ENCODE peak calls at places on chromosomes 16 and 17, in five cellular contexts. One of them, this sample, is unnamed.

GRCh38 chr16:83561876-83562275 is 245.9 kb upstream of the HSBP1 start:
- DNase-seq in iris pigment epithelial cell: peak; percentile 37
- DNase-seq in effector CD4-positive, alpha-beta T cell: no peak
- DNase-seq in activated CD8-positive, alpha-beta memory T cell treated with anti-CD3 and anti-CD28 coated beads for 4 hours: no peak
- DNase-seq in tibial artery: no peak
- DNase-seq in this sample: peak; percentile 31

GRCh38 chr17:20120835-20121234 is 111.7 kb downstream of the SPECC1 start:
- DNase-seq in iris pigment epithelial cell: no peak
- DNase-seq in effector CD4-positive, alpha-beta T cell: no peak
- DNase-seq in activated CD8-positive, alpha-beta memory T cell treated with anti-CD3 and anti-CD28 coated beads for 4 hours: no peak
- DNase-seq in tibial artery: no peak
- DNase-seq in this sample: no peak

GRCh38 chr17:45063198-45063597 is 2.1 kb downstream of the NMT1 start:
- DNase-seq in iris pigment epithelial cell: no peak
- DNase-seq in effector CD4-positive, alpha-beta T cell: no peak
- DNase-seq in activated CD8-positive, alpha-beta memory T cell treated with anti-CD3 and anti-CD28 coated beads for 4 hours: no peak
- DNase-seq in tibial artery: no peak
- DNase-seq in this sample: no peak

GRCh38 chr16:29806096-29806579 is at the start of gene MAZ:
- DNase-seq in iris pigment epithelial cell: no peak
- DNase-seq in effector CD4-positive, alpha-beta T cell: peak; percentile 68
- DNase-seq in activated CD8-positive, alpha-beta memory T cell treated with anti-CD3 and anti-CD28 coated beads for 4 hours: no peak
- DNase-seq in tibial artery: no peak
- DNase-seq in this sample: no peak

GRCh38 chr17:10809605-10810004 is 5.7 kb upstream of the TMEM238L start:
- DNase-seq in iris pigment epithelial cell: no peak
- DNase-seq in effector CD4-positive, alpha-beta T cell: no peak
- DNase-seq in activated CD8-positive, alpha-beta memory T cell treated with anti-CD3 and anti-CD28 coated beads for 4 hours: no peak
- DNase-seq in tibial artery: no peak
- DNase-seq in this sample: no peak

GRCh38 chr16:88722784-88723506 is 16.6 kb downstream of the CTU2 start:
- DNase-seq in iris pigment epithelial cell: no peak
- DNase-seq in effector CD4-positive, alpha-beta T cell: no peak
- DNase-seq in activated CD8-positive, alpha-beta memory T cell treated with anti-CD3 and anti-CD28 coated beads for 4 hours: no peak
- DNase-seq in tibial artery: no peak
- DNase-seq in this sample: no peak

GRCh38 chr16:55499281-55499680 is 9.6 kb upstream of the LPCAT2 start:
- DNase-seq in iris pigment epithelial cell: no peak
- DNase-seq in effector CD4-positive, alpha-beta T cell: no peak
- DNase-seq in activated CD8-positive, alpha-beta memory T cell treated with anti-CD3 and anti-CD28 coated beads for 4 hours: no peak
- DNase-seq in tibial artery: no peak
- DNase-seq in this sample: no peak

GRCh38 chr16:87056083-87056482 is 261.1 kb downstream of the C16orf95 start:
- DNase-seq in iris pigment epithelial cell: peak; percentile 39
- DNase-seq in effector CD4-positive, alpha-beta T cell: no peak
- DNase-seq in activated CD8-positive, alpha-beta memory T cell treated with anti-CD3 and anti-CD28 coated beads for 4 hours: no peak
- DNase-seq in tibial artery: peak; percentile 56
- DNase-seq in this sample: peak; percentile 48

GRCh38 chr16:16083421-16084156 is 134.2 kb downstream of the ABCC1 start:
- DNase-seq in iris pigment epithelial cell: peak; percentile 35
- DNase-seq in effector CD4-positive, alpha-beta T cell: no peak
- DNase-seq in activated CD8-positive, alpha-beta memory T cell treated with anti-CD3 and anti-CD28 coated beads for 4 hours: no peak
- DNase-seq in tibial artery: no peak
- DNase-seq in this sample: no peak

GRCh38 chr16:63921737-63922136 is 1200.1 kb downstream of the CDH11 start:
- DNase-seq in iris pigment epithelial cell: no peak
- DNase-seq in effector CD4-positive, alpha-beta T cell: no peak
- DNase-seq in activated CD8-positive, alpha-beta memory T cell treated with anti-CD3 and anti-CD28 coated beads for 4 hours: no peak
- DNase-seq in tibial artery: no peak
- DNase-seq in this sample: no peak

GRCh38 chr16:19288872-19289799 is 3.6 kb downstream of the CLEC19A start:
- DNase-seq in iris pigment epithelial cell: no peak
- DNase-seq in effector CD4-positive, alpha-beta T cell: no peak
- DNase-seq in activated CD8-positive, alpha-beta memory T cell treated with anti-CD3 and anti-CD28 coated beads for 4 hours: no peak
- DNase-seq in tibial artery: no peak
- DNase-seq in this sample: no peak

GRCh38 chr16:30923554-30924085 is at the start of gene FBXL19:
- DNase-seq in iris pigment epithelial cell: no peak
- DNase-seq in effector CD4-positive, alpha-beta T cell: no peak
- DNase-seq in activated CD8-positive, alpha-beta memory T cell treated with anti-CD3 and anti-CD28 coated beads for 4 hours: no peak
- DNase-seq in tibial artery: peak; percentile 77
- DNase-seq in this sample: no peak

GRCh38 chr17:1697681-1698080 is 12.5 kb downstream of the TLCD2 start:
- DNase-seq in iris pigment epithelial cell: no peak
- DNase-seq in effector CD4-positive, alpha-beta T cell: no peak
- DNase-seq in activated CD8-positive, alpha-beta memory T cell treated with anti-CD3 and anti-CD28 coated beads for 4 hours: no peak
- DNase-seq in tibial artery: no peak
- DNase-seq in this sample: no peak

GRCh38 chr16:81902025-81902424 is 109.2 kb downstream of the SDR42E1 start:
- DNase-seq in iris pigment epithelial cell: peak; percentile 54
- DNase-seq in effector CD4-positive, alpha-beta T cell: no peak
- DNase-seq in activated CD8-positive, alpha-beta memory T cell treated with anti-CD3 and anti-CD28 coated beads for 4 hours: no peak
- DNase-seq in tibial artery: no peak
- DNase-seq in this sample: peak; percentile 98

GRCh38 chr16:1171001-1171400 is 18.1 kb downstream of the CACNA1H start:
- DNase-seq in iris pigment epithelial cell: no peak
- DNase-seq in effector CD4-positive, alpha-beta T cell: no peak
- DNase-seq in activated CD8-positive, alpha-beta memory T cell treated with anti-CD3 and anti-CD28 coated beads for 4 hours: no peak
- DNase-seq in tibial artery: no peak
- DNase-seq in this sample: no peak

GRCh38 chr16:30774367-30775130 is 12.4 kb downstream of the RNF40 start:
- DNase-seq in iris pigment epithelial cell: no peak
- DNase-seq in effector CD4-positive, alpha-beta T cell: no peak
- DNase-seq in activated CD8-positive, alpha-beta memory T cell treated with anti-CD3 and anti-CD28 coated beads for 4 hours: no peak
- DNase-seq in tibial artery: no peak
- DNase-seq in this sample: no peak

GRCh38 chr17:82962163-82962720 is 117.2 kb upstream of the METRNL start:
- DNase-seq in iris pigment epithelial cell: peak; percentile 7
- DNase-seq in effector CD4-positive, alpha-beta T cell: no peak
- DNase-seq in activated CD8-positive, alpha-beta memory T cell treated with anti-CD3 and anti-CD28 coated beads for 4 hours: no peak
- DNase-seq in tibial artery: no peak
- DNase-seq in this sample: no peak

GRCh38 chr17:74274060-74274702 is at the start of gene DNAI2:
- DNase-seq in iris pigment epithelial cell: no peak
- DNase-seq in effector CD4-positive, alpha-beta T cell: no peak
- DNase-seq in activated CD8-positive, alpha-beta memory T cell treated with anti-CD3 and anti-CD28 coated beads for 4 hours: no peak
- DNase-seq in tibial artery: no peak
- DNase-seq in this sample: no peak